ENCODE peak calls at places on chromosomes 13 and 19, in four cellular contexts. W, A, H and V are unnamed samples. For H3K4me1, the result is how much of the 10 kb centered on the place peaks cover.

GRCh38 chr19:15112385-15112784 is 5.2 kb downstream of the SYDE1 start:
- DNase-seq in W (no peak), A (no peak), H (no peak), V (no peak)

GRCh38 chr19:1041835-1042685 is 2.2 kb downstream of the ABCA7 start:
- DNase-seq in W (peak), A (no peak), H (no peak), V (no peak)

GRCh38 chr13:35771898-35772297 is 295.4 kb upstream of the MAB21L1 start:
- DNase-seq in W (no peak), A (no peak), H (no peak), V (peak)

GRCh38 chr19:11281336-11282049 is 14.5 kb upstream of the TSPAN16 start:
- DNase-seq in W (no peak), A (no peak), H (no peak), V (peak)

GRCh38 chr13:19155321-19155861 is 26.2 kb downstream of the TUBA3C start:
- DNase-seq in W (no peak), A (no peak), H (no peak), V (no peak)

GRCh38 chr19:16496613-16496983 is 404 bp downstream of the C19orf44 start:
- DNase-seq in W (peak), A (peak), H (no peak), V (no peak)

GRCh38 chr13:62040078-62040477 is 624.4 kb upstream of the PCDH20 start:
- DNase-seq in W (no peak), A (no peak), H (no peak), V (no peak)

GRCh38 chr19:21463449-21464105 is 41.8 kb upstream of the ZNF429 start:
- DNase-seq in W (peak), A (no peak), H (no peak), V (peak)

GRCh38 chr13:29782798-29783197 is 67.6 kb downstream of the UBL3 start:
- DNase-seq in W (no peak), A (no peak), H (no peak), V (no peak)

GRCh38 chr13:113997845-113998751 is 24.2 kb upstream of the C13orf46 start:
- DNase-seq in W (peak), A (peak), H (no peak), V (no peak)

GRCh38 chr13:87942204-87942603 is 271.0 kb downstream of the SLITRK5 start:
- DNase-seq in W (no peak), A (no peak), H (no peak), V (no peak)

GRCh38 chr13:27083183-27083582 is 88.4 kb downstream of the USP12 start:
- DNase-seq in W (no peak), A (no peak), H (no peak), V (no peak)

GRCh38 chr19:9883231-9883758 is 48.2 kb downstream of the PIN1 start:
- DNase-seq in W (no peak), A (no peak), H (no peak), V (no peak)

GRCh38 chr13:102659168-102659713 is 35.6 kb downstream of the METTL21C start:
- DNase-seq in W (no peak), A (no peak), H (no peak), V (no peak)

GRCh38 chr13:69300131-69300530 is 807.5 kb upstream of the ATXN8OS start:
- DNase-seq in W (no peak), A (no peak), H (no peak), V (no peak)
- H3K4me3 ChIP-seq in W (no peak), A (no peak), H (no peak), V (no peak)

GRCh38 chr19:57438925-57439324 is 3.8 kb downstream of the ZNF749 start:
- DNase-seq in W (no peak), A (no peak), H (no peak), V (no peak)
- TF ChIP-seq CTCF in W (no peak), A (no peak), H (no peak), V (no peak)

DNA sequence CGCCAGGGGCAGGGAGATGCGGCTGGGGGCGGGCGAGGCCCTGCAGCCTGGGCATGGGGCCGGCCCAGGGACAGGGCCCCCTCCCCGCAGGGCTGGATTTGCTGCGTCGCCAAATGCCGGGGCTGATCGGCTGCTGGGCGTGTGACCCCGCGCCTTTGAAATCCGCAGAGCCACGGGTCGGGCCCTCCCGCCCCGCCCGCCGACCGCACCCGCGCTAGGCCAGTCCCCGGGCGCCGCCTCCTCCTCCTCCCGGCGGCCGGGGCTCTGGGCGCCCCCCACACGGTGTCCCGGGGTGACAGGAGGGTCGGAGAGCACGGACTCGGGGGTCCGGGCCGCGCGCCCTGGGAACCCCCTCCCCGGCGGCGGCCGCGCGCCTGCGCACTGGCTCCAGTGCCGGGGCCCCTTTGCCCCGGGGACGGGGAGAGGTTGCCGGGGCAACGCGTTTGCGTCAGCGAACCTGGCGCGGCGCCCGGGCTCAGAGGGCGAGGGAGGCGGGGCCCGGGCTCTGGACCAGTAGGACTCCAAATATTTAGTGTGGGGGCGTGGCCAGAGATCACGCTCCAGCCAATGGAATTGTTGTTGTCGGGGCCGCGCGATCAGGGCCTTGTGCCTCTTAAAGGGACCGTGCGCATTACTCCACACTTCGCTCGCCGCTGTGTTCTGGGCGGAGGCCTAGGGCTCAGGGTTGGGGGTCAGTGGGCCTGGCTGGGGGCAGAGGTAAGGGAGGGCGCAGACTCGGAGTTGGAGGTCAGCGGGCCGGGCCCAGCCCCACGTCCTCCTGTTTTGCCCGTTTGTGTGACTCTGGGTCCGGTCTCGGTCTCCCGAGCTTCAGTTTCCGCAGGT is 10.3 kb upstream of the MKNK2 start:
- DNase-seq in W (peak), A (peak), H (peak), V (peak)
- H3K4me1 ChIP-seq in W (under half), A (under half), H (under half), V (under half)

DNA sequence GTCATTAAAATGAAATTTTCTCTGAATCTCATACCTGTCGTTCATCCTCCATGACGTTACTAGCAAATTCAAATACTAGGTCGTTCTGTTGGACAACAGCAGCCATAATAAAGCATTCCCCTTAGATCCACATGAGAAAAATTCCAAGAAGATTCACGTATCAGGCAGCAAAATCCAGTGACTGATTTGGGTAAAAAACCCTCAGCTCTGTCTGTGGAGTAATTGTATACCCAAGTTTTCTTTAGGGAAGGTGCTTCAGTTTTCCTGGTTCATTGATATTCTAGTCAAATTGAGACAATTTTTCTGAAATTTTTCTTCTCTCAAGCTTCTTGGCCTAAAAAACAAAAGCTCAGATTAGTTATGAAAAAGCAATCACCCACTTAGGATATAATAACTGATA is 37.2 kb downstream of the ELF1 start:
- DNase-seq in W (no peak), A (no peak), H (peak), V (peak)
- H3K4me3 ChIP-seq in W (peak), A (no peak), H (peak), V (no peak)

DNA sequence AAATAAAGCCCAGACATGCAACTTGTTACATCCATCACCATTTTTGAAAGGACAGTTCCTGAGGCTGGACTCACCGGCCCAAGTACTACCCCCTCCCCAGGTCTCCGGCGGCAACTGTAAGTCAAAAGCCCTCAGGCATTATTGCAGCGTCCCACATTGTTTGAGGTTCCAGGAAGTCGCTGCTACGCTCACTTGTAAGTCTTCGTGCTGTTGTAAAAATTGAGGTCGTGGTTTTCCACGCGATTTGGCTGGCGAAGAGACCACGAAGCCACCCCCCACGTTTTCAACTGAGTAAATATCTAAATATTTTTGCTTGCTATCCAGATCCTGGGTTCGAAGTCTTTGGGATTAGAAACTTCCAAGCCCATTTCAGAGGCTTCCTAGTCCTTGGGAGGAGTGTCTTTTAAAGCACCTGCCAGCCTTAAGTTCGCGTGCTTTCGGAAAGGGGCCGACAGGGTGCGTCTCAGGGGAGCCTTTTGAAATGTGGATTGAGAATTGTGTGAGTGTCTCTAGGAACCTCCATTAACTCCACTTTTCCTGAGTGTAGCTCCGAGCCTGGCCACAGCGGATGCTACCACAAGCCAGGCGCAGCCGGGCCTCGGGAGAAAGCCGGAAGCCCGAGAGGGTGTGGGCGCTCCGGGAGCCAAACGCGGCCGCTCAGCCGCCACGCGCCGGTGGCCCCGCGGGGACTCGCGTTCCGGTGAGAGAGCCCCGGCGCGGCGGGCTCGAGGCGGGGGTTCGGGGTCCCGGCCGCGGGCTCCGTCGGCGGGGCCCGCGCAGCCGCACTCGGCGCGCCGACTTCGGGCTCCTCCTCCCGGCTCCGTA is at the start of gene FNDC3A:
- DNase-seq in W (peak), A (peak), H (peak), V (peak)
- TF ChIP-seq CTCF in W (no peak), A (peak), H (no peak), V (peak)

GRCh38 chr19:41813911-41814310 is 17.5 kb downstream of the CEACAM3 start:
- DNase-seq in W (no peak), A (no peak), H (no peak), V (no peak)
- H3K4me1 ChIP-seq in W (under half), A (under half), H (under half), V (under half)